ENCODE peak calls at places on chromosomes 11 and 22, in six cellular contexts. Y is T-helper 1 cell, E is anterior cingulate cortex, A is psoas muscle, B is NCI-H526, T is AG10803. D is an unnamed sample.

GRCh38 chr11:63762662-63763505 is 5.7 kb downstream of the ZFTA start:
- DNase-seq in Y (no peak), E (peak; percentile 75), A (peak; percentile 52), B (peak; percentile 58), T (no peak), D (no peak)

GRCh38 chr11:120906752-120907151 is 117.2 kb upstream of the TBCEL start:
- DNase-seq in Y (no peak), E (no peak), A (no peak), B (no peak), T (no peak), D (no peak)

GRCh38 chr11:59794417-59794816 is 16.2 kb downstream of the MRPL16 start:
- DNase-seq in Y (no peak), E (no peak), A (no peak), B (no peak), T (no peak), D (no peak)

GRCh38 chr11:62553839-62554361 is 7.3 kb upstream of the AHNAK start:
- DNase-seq in Y (no peak), E (no peak), A (peak; percentile 55), B (no peak), T (peak; percentile 83), D (no peak)

GRCh38 chr22:45026511-45026910 is 16.7 kb upstream of the PHF21B start:
- DNase-seq in Y (no peak), E (no peak), A (no peak), B (no peak), T (no peak), D (no peak)

GRCh38 chr22:22348815-22349454 is 104.3 kb downstream of the VPREB1 start:
- DNase-seq in Y (no peak), E (no peak), A (no peak), B (no peak), T (no peak), D (no peak)

GRCh38 chr11:134628426-134628825 is 216.4 kb upstream of the B3GAT1 start:
- DNase-seq in Y (no peak), E (no peak), A (no peak), B (no peak), T (no peak), D (no peak)

GRCh38 chr22:37680191-37680851 is 4.9 kb downstream of the LGALS1 start:
- DNase-seq in Y (no peak), E (no peak), A (no peak), B (no peak), T (no peak), D (no peak)

GRCh38 chr11:7089328-7090251 is 792 bp downstream of the RBMXL2 start:
- DNase-seq in Y (no peak), E (no peak), A (peak; percentile 7), B (no peak), T (no peak), D (no peak)

GRCh38 chr22:44145544-44145943 is 35.2 kb upstream of the PARVG start:
- DNase-seq in Y (no peak), E (no peak), A (no peak), B (no peak), T (no peak), D (no peak)

GRCh38 chr11:33633251-33634003 is 67.2 kb downstream of the C11orf91 start:
- DNase-seq in Y (no peak), E (no peak), A (no peak), B (no peak), T (peak; percentile 70), D (no peak)

GRCh38 chr22:36323855-36324331 is 63.9 kb downstream of the MYH9 start:
- DNase-seq in Y (no peak), E (no peak), A (peak; percentile 73), B (no peak), T (peak; percentile 69), D (no peak)

GRCh38 chr11:130391692-130392091 is 36.7 kb downstream of the ADAMTS8 start:
- DNase-seq in Y (no peak), E (no peak), A (no peak), B (no peak), T (peak; percentile 26), D (no peak)

GRCh38 chr22:19962246-19962908 is 20.8 kb upstream of the TXNRD2 start:
- DNase-seq in Y (peak; percentile 31), E (peak; percentile 74), A (peak; percentile 67), B (peak; percentile 63), T (peak; percentile 71), D (peak; percentile 31)

GRCh38 chr11:35750981-35751663 is 88.5 kb downstream of the TRIM44 start:
- DNase-seq in Y (no peak), E (no peak), A (no peak), B (no peak), T (no peak), D (no peak)

D was measured in effector memory CD4-positive, alpha-beta T cell.